ENCODE peak calls at places on chromosomes 4 and X, in four cellular contexts. U is K562, J is colonic mucosa, P is PC-3. O is an unnamed sample.

GRCh38 chr4:130849985-130850632 is 1754.2 kb downstream of the C4orf33 start:
- DNase-seq in P (no peak), J (no peak), U (no peak), O (no peak)

GRCh38 chr4:65624651-65625050 is 45.6 kb downstream of the EPHA5 start:
- DNase-seq in P (peak), J (no peak), U (no peak), O (no peak)

GRCh38 chrX:387729-388128 is 1.0 kb upstream of the PPP2R3B start:
- DNase-seq in P (no peak), J (peak), U (no peak), O (no peak)

GRCh38 chr4:4492161-4492847 is 49.5 kb downstream of the STX18 start:
- DNase-seq in U (no peak), J (no peak), P (no peak), O (peak)

GRCh38 chr4:165248102-165248501 is 40.7 kb downstream of the KLHL2 start:
- DNase-seq in J (no peak), P (no peak), U (no peak), O (no peak)

GRCh38 chr4:14529653-14530052 is 472.6 kb upstream of the CPEB2 start:
- DNase-seq in U (no peak), P (peak), J (no peak), O (no peak)

GRCh38 chrX:34918856-34919255 is 23.7 kb upstream of the FAM47B start:
- DNase-seq in J (no peak), P (peak), U (no peak), O (peak)

GRCh38 chrX:129653181-129653984 is 1.4 kb downstream of the APLN start:
- DNase-seq in U (no peak), J (no peak), P (no peak), O (no peak)

GRCh38 chrX:8971116-8971515 is 62.8 kb downstream of the FAM9B start:
- DNase-seq in P (peak), U (no peak), J (no peak), O (peak)

GRCh38 chrX:18973527-18974192 is 10.3 kb downstream of the PHKA2 start:
- DNase-seq in P (peak), J (peak), U (no peak), O (no peak)

GRCh38 chr4:156312261-156312847 is 358.7 kb upstream of the CTSO start:
- DNase-seq in J (no peak), U (no peak), P (no peak), O (no peak)

GRCh38 chrX:154374361-154375155 is at the start of gene FLNA:
- DNase-seq in U (no peak), J (no peak), P (peak), O (peak)

GRCh38 chr4:23374280-23374679 is 515.6 kb downstream of the PPARGC1A start:
- DNase-seq in U (no peak), J (no peak), P (no peak), O (no peak)

GRCh38 chr4:75698162-75698962 is 25.2 kb upstream of the G3BP2 start:
- DNase-seq in J (no peak), P (no peak), U (no peak), O (no peak)

GRCh38 chrX:101550362-101550761 is at the start of gene ARMCX1:
- DNase-seq in J (peak), P (no peak), U (no peak), O (peak)

GRCh38 chr4:185685804-185686203 is 126.2 kb downstream of the SORBS2 start:
- DNase-seq in J (no peak), U (no peak), P (peak), O (no peak)

GRCh38 chrX:96389314-96390048 is 295.2 kb upstream of the DIAPH2 start:
- DNase-seq in P (no peak), U (no peak), J (no peak), O (no peak)

GRCh38 chrX:154775611-154776349 is 13.1 kb downstream of the DKC1 start:
- DNase-seq in U (no peak), P (peak), J (no peak), O (peak)

GRCh38 chr4:97525236-97525635 is 618.0 kb downstream of the STPG2 start:
- DNase-seq in U (no peak), P (no peak), J (no peak), O (no peak)

GRCh38 chrX:66638591-66639500 is at the start of gene EDA2R:
- DNase-seq in U (no peak), P (no peak), J (peak), O (peak)

GRCh38 chr4:10949039-10949728 is 264.6 kb upstream of the CLNK start:
- DNase-seq in U (no peak), J (no peak), P (no peak), O (no peak)

GRCh38 chrX:129472116-129472515 is 51.2 kb downstream of the SMARCA1 start:
- DNase-seq in P (peak), J (no peak), U (no peak), O (peak)

GRCh38 chr4:113179091-113179490 is 129.6 kb downstream of the ANK2 start:
- DNase-seq in J (no peak), U (no peak), P (no peak), O (peak)

GRCh38 chr4:153799708-153800074 is 10.8 kb upstream of the SFRP2 start:
- DNase-seq in J (no peak), U (no peak), P (no peak), O (no peak)

GRCh38 chr4:157172011-157172410 is 48.5 kb upstream of the GRIA2 start:
- DNase-seq in U (no peak), P (peak), J (no peak), O (peak)

GRCh38 chr4:683982-684571 is 4.9 kb downstream of the SLC49A3 start:
- DNase-seq in U (peak), P (peak), J (peak), O (peak)

GRCh38 chr4:126718161-126718560 is 914.6 kb upstream of the INTU start:
- DNase-seq in J (no peak), U (peak), P (no peak), O (peak)

GRCh38 chr4:157244348-157244747 is 23.8 kb downstream of the GRIA2 start:
- DNase-seq in U (no peak), J (no peak), P (no peak), O (no peak)

GRCh38 chrX:45240334-45240733 is 39.7 kb upstream of the DIPK2B start:
- DNase-seq in P (no peak), J (no peak), U (no peak), O (no peak)

GRCh38 chrX:104098151-104098808 is 14.0 kb upstream of the ZCCHC18 start:
- DNase-seq in J (peak), U (peak), P (peak), O (peak)

GRCh38 chrX:75968293-75968692 is 183.2 kb upstream of the MAGEE2 start:
- DNase-seq in J (peak), U (no peak), P (peak), O (no peak)
- TF ChIP-seq CTCF in J (no peak), U (no peak), P (no peak), O (no peak)

GRCh38 chrX:95351089-95351488 is 1333.6 kb upstream of the DIAPH2 start:
- DNase-seq in J (no peak), U (no peak), P (no peak), O (no peak)
- H3K4me3 ChIP-seq in J (no peak), U (no peak), P (no peak), O (no peak)

DNA sequence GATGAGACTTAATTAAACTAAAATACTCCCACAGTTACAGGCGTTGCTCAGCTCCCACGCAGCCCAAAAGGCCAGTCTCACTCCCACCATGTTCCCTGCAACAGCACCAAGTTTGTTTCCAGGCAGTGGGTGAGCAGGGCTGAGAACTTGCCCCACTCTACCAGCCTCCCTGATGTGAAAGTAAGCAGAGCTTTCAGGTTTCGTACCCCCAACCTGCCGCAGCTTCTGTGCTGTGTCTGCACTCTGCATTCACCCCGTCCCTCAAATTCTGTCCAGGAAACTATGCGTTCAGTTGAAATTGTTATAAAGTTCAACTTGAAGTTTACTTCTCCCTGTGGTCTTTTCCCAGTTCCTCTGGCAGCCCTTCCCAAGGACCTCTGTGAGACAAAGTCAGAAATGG is 17.2 kb downstream of the GLUD2 start:
- DNase-seq in P (no peak), U (no peak), J (no peak), O (no peak)
- TF ChIP-seq CTCF in P (no peak), U (no peak), J (no peak), O (no peak)

DNA sequence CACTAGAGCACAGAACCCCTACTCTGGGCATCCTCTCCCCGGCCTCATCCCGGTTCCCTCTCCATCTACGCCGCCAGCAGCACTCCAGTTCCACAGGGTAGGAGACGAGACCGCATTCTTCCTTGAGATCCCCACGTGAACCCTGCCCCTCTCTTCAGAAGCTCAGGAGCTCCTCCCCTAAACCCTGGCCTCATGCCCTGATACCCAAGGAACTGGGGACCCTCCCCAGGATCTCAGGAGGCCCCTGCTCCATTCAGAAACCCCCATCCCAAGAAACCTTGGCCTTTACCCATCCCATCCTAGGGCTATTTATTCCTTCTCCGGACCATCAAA is 1.1 kb downstream of the PRICKLE3 start:
- DNase-seq in U (no peak), P (no peak), J (no peak), O (no peak)
- H3K4me3 ChIP-seq in U (peak), P (peak), J (peak), O (peak)

DNA sequence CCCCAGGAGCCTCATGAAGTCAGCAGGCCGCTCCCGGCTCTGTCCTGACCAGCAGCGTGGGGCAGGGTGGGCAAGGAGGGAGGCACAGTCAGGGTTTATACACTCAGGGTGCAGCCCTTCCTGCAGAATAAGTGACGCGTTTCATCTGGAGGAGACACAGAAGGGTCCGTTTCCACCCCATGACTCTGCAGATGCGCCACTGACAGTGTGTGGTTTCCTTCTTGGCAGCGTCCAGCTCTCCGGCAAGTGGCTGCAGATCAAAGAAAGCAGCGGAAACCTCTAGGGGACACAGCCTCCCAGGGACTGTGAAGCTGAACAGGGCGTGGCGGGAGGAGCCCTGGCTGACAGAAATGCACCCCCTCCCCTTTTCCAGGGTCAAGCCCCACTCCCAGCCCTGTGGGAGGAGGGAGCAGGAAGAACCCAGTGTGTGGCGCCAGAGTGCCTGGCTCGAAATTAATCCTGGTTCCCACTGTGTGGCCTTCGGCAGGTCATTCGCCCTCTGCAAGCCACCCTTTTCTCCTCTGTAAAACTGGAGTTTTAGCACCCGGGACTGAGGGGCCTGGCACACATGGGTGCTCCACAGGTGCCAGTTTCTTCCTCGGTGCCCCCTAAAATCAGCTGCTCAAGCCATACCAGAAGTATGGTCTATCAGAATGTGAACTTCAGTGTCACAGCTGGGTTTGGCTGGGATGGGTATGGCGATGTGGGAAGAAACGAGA is 17.3 kb upstream of the TBC1D14 start:
- DNase-seq in U (peak), P (peak), J (peak), O (no peak)
- TF ChIP-seq CTCF in U (peak), P (peak), J (no peak), O (no peak)